ENCODE peak calls at places on chromosomes 6 and 20, in ten cellular contexts. C is astrocyte of the spinal cord, B is fibroblast of lung, L is astrocyte of the cerebellum, U is fibroblast of mammary gland, G is ovary, S is PC-3, Q is adrenal gland, M is epithelial cell of esophagus, N is brain microvascular endothelial cell. E is an unnamed sample.

GRCh38 chr20:38141889-38142494 is 23.1 kb downstream of the TGM2 start:
- DNase-seq in Q (no peak), U (no peak), N (no peak), C (no peak), L (no peak), G (no peak), M (no peak), B (no peak), S (no peak), E (no peak)

GRCh38 chr6:118748311-118749062 is 97.1 kb upstream of the CEP85L start:
- DNase-seq in B (peak), M (peak), N (no peak), C (peak), S (peak), Q (peak), L (peak), U (peak), G (peak), E (no peak)

GRCh38 chr6:20497200-20497820 is 36.9 kb upstream of the CDKAL1 start:
- DNase-seq in N (peak), M (no peak), B (peak), U (peak), S (no peak), G (no peak), Q (no peak), C (peak), L (peak), E (no peak)

GRCh38 chr20:36277546-36277945 is 28.6 kb upstream of the DLGAP4 start:
- DNase-seq in N (no peak), Q (no peak), G (no peak), M (no peak), S (no peak), B (no peak), U (no peak), L (no peak), C (no peak), E (no peak)

GRCh38 chr20:61804896-61805295 is 260.8 kb downstream of the TAF4 start:
- DNase-seq in S (no peak), L (no peak), U (peak), Q (no peak), N (no peak), B (no peak), C (no peak), G (no peak), M (no peak), E (no peak)

GRCh38 chr20:49823152-49823847 is 10.7 kb downstream of the SLC9A8 start:
- DNase-seq in N (no peak), G (no peak), S (no peak), Q (no peak), B (no peak), U (no peak), M (no peak), L (no peak), C (no peak), E (no peak)

GRCh38 chr6:152087096-152087495 is 279.6 kb downstream of the ESR1 start:
- DNase-seq in B (no peak), M (no peak), G (no peak), C (peak), L (peak), N (no peak), S (peak), U (no peak), Q (no peak), E (peak)

GRCh38 chr6:168451805-168452204 is 10.8 kb downstream of the SMOC2 start:
- DNase-seq in Q (no peak), G (no peak), U (no peak), N (no peak), B (no peak), C (no peak), S (no peak), M (no peak), L (no peak), E (no peak)

GRCh38 chr20:5078399-5078958 is 41.3 kb downstream of the PCNA start:
- DNase-seq in Q (peak), S (peak), B (peak), C (no peak), M (peak), L (no peak), U (peak), N (peak), G (peak), E (no peak)

GRCh38 chr20:53126185-53126584 is 154.0 kb downstream of the TSHZ2 start:
- DNase-seq in N (no peak), L (no peak), M (no peak), B (no peak), U (peak), C (no peak), S (no peak), Q (no peak), G (no peak), E (no peak)

GRCh38 chr6:17476506-17476905 is 83.1 kb downstream of the CAP2 start:
- DNase-seq in G (no peak), U (no peak), C (no peak), B (no peak), M (no peak), Q (no peak), S (no peak), L (no peak), N (no peak), E (no peak)

GRCh38 chr6:146423450-146423849 is 120.2 kb upstream of the RAB32 start:
- DNase-seq in L (no peak), M (no peak), B (no peak), C (no peak), S (no peak), N (no peak), G (no peak), U (no peak), Q (no peak), E (no peak)

GRCh38 chr6:146419576-146419975 is 124.1 kb upstream of the RAB32 start:
- DNase-seq in G (no peak), L (no peak), S (no peak), M (no peak), C (no peak), N (no peak), B (no peak), U (no peak), Q (no peak), E (no peak)

GRCh38 chr6:146420255-146420654 is 123.4 kb upstream of the RAB32 start:
- DNase-seq in S (no peak), Q (no peak), C (no peak), N (no peak), B (no peak), G (no peak), M (no peak), U (no peak), L (no peak), E (no peak)

GRCh38 chr6:146422789-146423188 is 120.8 kb upstream of the RAB32 start:
- DNase-seq in L (no peak), U (no peak), M (no peak), B (no peak), N (no peak), G (no peak), C (no peak), Q (no peak), S (no peak), E (no peak)
- H3K4me3 ChIP-seq in L (no peak), U (no peak), M (no peak), B (no peak), N (no peak), G (no peak), C (no peak), Q (no peak), S (no peak), E (no peak)

DNA sequence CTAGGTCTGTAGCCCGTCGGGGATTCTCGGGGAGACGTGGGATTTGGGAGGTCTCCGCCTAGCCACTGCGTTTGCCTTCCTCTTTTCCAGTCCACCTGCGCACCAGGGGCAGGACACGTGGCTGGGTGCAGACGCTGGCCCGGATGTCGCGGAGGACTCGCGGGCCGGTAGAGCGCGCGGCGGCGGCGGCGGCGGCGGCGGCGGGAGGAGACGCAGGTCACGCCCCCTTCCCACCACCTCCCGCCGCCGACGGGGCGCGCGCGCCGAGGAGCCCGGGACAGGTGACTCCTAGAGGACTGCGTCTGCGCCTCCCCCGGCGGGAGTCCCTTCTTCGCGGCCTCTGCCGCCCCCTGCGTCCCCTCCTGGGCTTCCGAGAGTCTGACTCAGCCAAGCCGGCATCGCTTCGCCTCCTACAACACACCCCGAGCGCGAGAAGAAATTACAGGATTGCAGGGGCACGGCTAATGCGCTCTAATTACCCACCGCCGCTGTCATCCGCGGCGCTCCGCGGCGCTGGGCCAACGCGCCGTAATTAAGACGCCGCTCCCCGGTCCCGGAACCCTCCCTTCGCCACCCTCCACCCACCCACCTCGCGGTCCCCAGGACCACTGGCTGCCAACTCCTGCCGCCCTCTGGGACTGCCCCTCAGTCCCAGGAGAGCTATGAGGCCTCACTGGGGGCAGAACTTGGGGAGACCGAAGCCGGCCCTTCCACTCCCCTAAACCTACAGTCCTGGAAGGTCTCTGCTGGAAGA is 124.5 kb downstream of the MRPL14 start:
- DNase-seq in C (peak), N (peak), G (peak), L (no peak), Q (peak), B (peak), M (peak), U (peak), S (no peak), E (no peak)
- TF ChIP-seq CTCF in C (peak), N (peak), G (peak), L (peak), Q (no peak), B (no peak), M (no peak), U (no peak), S (no peak), E (peak)

DNA sequence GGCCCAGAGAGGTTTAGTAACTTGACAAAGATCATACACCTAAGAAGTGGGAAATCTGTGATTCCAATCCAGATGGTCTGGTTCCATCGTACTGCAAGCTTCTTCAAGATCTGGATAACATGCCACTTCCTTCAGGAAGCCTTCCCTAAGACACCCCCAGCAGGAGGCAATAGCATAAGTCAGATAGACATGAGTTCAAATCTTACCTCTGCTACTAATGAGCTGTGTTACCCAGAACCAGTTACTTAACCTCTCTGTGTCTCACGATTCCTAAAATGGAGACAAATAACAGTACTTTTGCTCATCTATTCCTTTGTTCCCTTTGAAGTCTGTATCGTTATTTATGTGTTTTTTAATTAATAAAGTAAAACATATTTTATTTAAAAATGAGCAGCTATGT is 22.3 kb upstream of the OCSTAMP start:
- DNase-seq in L (no peak), N (no peak), G (no peak), B (no peak), Q (no peak), U (no peak), C (no peak), M (no peak), S (no peak), E (no peak)
- H3K4me3 ChIP-seq in L (no peak), N (no peak), G (no peak), B (no peak), Q (no peak), U (no peak), C (no peak), M (no peak), S (no peak), E (no peak)

GRCh38 chr20:20454850-20455627 is 87.1 kb downstream of the INSM1 start:
- DNase-seq in C (no peak), G (no peak), L (no peak), B (no peak), U (no peak), Q (no peak), N (no peak), M (no peak), S (no peak), E (no peak)

GRCh38 chr20:20454367-20454766 is 86.5 kb downstream of the INSM1 start:
- DNase-seq in C (no peak), G (no peak), B (no peak), Q (no peak), L (no peak), U (no peak), M (no peak), S (no peak), N (no peak), E (no peak)

GRCh38 chr20:20450461-20451027 is 82.6 kb downstream of the INSM1 start:
- DNase-seq in S (no peak), L (peak), M (no peak), U (peak), G (no peak), B (peak), N (no peak), C (peak), Q (no peak), E (no peak)

GRCh38 chr20:20448891-20449290 is 81.0 kb downstream of the INSM1 start:
- DNase-seq in G (no peak), U (no peak), C (no peak), N (no peak), M (no peak), S (no peak), Q (no peak), B (no peak), L (no peak), E (no peak)

DNA sequence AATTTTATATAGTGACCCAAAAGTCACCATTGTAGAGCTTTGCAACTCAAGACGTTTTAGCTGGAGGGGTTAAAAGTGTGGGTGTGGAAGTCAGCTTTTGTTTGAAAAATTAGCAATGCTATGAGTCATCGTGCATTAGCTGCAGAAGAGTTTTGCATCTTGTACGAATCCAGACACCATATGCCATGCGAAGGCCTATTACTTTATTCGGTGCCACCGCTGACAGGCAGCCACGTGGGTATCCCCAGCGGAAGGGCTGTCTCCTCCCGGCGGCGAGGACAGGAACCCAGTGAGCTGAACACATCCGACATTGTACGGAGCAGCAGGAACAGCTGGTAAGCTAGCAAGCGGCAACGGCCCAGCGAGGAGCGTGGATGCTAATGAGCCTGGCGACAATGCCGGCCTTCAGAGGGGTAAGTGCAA is 84.4 kb downstream of the INSM1 start:
- DNase-seq in G (peak), L (peak), S (peak), B (peak), Q (peak), C (peak), U (peak), M (peak), N (peak), E (peak)
- TF ChIP-seq CTCF in G (no peak), L (no peak), S (peak), B (no peak), Q (no peak), C (no peak), U (no peak), M (no peak), N (peak), E (no peak)

GRCh38 chr6:117210279-117210678 is 55.1 kb upstream of the VGLL2 start:
- DNase-seq in Q (no peak), N (no peak), B (no peak), C (no peak), G (no peak), U (no peak), L (no peak), S (no peak), M (no peak), E (no peak)
- H3K4me3 ChIP-seq in Q (no peak), N (no peak), B (no peak), C (no peak), G (no peak), U (no peak), L (no peak), S (no peak), M (no peak), E (no peak)

GRCh38 chr6:155228549-155229166 is 35.2 kb upstream of the CLDN20 start:
- DNase-seq in C (peak), G (no peak), Q (no peak), L (peak), U (peak), B (peak), M (no peak), S (no peak), N (no peak), E (no peak)

GRCh38 chr6:155224618-155225017 is 39.2 kb upstream of the CLDN20 start:
- DNase-seq in C (no peak), S (no peak), U (no peak), B (no peak), G (no peak), Q (no peak), L (no peak), M (peak), N (no peak), E (no peak)

GRCh38 chr6:155224031-155224451 is 39.8 kb upstream of the CLDN20 start:
- DNase-seq in B (peak), L (peak), G (no peak), C (peak), Q (peak), S (peak), U (peak), M (peak), N (peak), E (peak)

GRCh38 chr6:155221086-155221485 is 42.7 kb upstream of the CLDN20 start:
- DNase-seq in B (no peak), C (no peak), Q (no peak), L (no peak), U (no peak), G (no peak), M (no peak), S (no peak), N (no peak), E (no peak)

GRCh38 chr6:155227076-155227475 is 36.7 kb upstream of the CLDN20 start:
- DNase-seq in C (peak), B (no peak), N (no peak), S (no peak), Q (no peak), M (no peak), G (no peak), L (peak), U (no peak), E (no peak)
- TF ChIP-seq CTCF in C (no peak), B (no peak), N (no peak), S (no peak), Q (no peak), M (no peak), G (no peak), L (no peak), U (no peak), E (no peak)

E was measured in kidney epithelial cell.